ENCODE peak calls at places on chromosomes 4 and X, in four cellular contexts. J, B, O and U are unnamed samples.

GRCh38 chr4:7159923-7160322 is 32.4 kb upstream of the SORCS2 start:
- DNase-seq in J (peak), O (no peak), B (no peak), U (no peak)

GRCh38 chr4:14855719-14856075 is 146.6 kb upstream of the CPEB2 start:
- DNase-seq in O (no peak), J (no peak), B (no peak), U (no peak)

GRCh38 chr4:109214622-109215350 is 87.7 kb downstream of the COL25A1 start:
- DNase-seq in J (no peak), O (peak), B (no peak), U (no peak)

GRCh38 chrX:24515447-24515846 is 50.4 kb downstream of the PDK3 start:
- DNase-seq in B (no peak), O (peak), J (no peak), U (no peak)

GRCh38 chr4:108979754-108980153 is 216.9 kb upstream of the ETNPPL start:
- DNase-seq in J (no peak), O (no peak), B (no peak), U (no peak)

GRCh38 chrX:63657821-63658220 is 127.2 kb downstream of the ARHGEF9 start:
- DNase-seq in B (no peak), J (no peak), O (peak), U (no peak)

GRCh38 chrX:85611926-85612325 is 232.5 kb upstream of the POF1B start:
- DNase-seq in J (no peak), B (no peak), O (peak), U (peak)

GRCh38 chrX:2682582-2683177 is 8.4 kb upstream of the CD99 start:
- DNase-seq in J (no peak), B (no peak), O (no peak), U (no peak)

GRCh38 chr4:26463386-26463785 is 26.9 kb downstream of the CCKAR start:
- DNase-seq in B (no peak), J (no peak), O (no peak), U (no peak)

GRCh38 chrX:16033336-16033735 is 90.0 kb upstream of the GRPR start:
- DNase-seq in B (no peak), O (no peak), J (no peak), U (no peak)

GRCh38 chr4:1603413-1604135 is 80.5 kb downstream of the FAM53A start:
- DNase-seq in J (peak), B (no peak), O (no peak), U (no peak)

GRCh38 chr4:110020681-110021443 is 108.2 kb downstream of the EGF start:
- DNase-seq in J (no peak), O (no peak), B (no peak), U (no peak)

GRCh38 chr4:65416875-65417274 is 253.4 kb downstream of the EPHA5 start:
- DNase-seq in B (no peak), O (peak), J (no peak), U (no peak)

GRCh38 chr4:105061720-105062119 is 85.0 kb upstream of the TET2 start:
- DNase-seq in O (peak), J (no peak), B (peak), U (no peak)

GRCh38 chrX:133561251-133561650 is 146.0 kb upstream of the GPC4 start:
- DNase-seq in J (no peak), B (no peak), O (peak), U (no peak)

GRCh38 chr4:119110121-119110520 is 25.5 kb upstream of the MYOZ2 start:
- DNase-seq in O (no peak), J (no peak), B (no peak), U (no peak)

GRCh38 chrX:24506082-24506481 is 41.0 kb downstream of the PDK3 start:
- DNase-seq in O (no peak), J (no peak), B (peak), U (no peak)

GRCh38 chrX:110415440-110416167 is 57.0 kb downstream of the RTL9 start:
- DNase-seq in O (peak), J (no peak), B (no peak), U (no peak)

GRCh38 chr4:32037391-32037790 is 1317.2 kb downstream of the PCDH7 start:
- DNase-seq in J (no peak), B (no peak), O (no peak), U (no peak)

DNA sequence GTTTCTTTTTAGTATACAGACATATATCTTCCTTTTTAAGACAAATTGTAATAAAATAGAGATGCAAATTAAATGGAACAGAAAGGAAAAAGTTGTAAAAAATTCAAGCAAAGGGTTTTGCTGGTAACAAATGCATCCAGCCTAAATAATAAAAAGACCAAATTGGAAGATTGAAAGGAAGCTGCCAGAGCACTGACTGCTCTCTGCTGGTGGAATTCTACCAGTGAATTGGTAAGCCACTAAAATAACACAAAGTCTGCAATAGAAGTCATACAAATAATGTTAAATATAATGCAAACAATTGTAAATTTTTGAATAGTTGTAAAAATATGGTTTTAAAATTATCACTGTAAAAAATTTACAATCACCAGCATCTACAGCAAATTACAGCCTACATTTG is 1322.3 kb downstream of the PCDH7 start:
- DNase-seq in B (no peak), J (no peak), O (no peak), U (no peak)
- TF ChIP-seq CTCF in B (no peak), J (no peak), O (no peak), U (no peak)

GRCh38 chrX:80246273-80246672 is 174.0 kb upstream of the TENT5D start:
- DNase-seq in J (no peak), B (no peak), O (no peak), U (no peak)
- TF ChIP-seq CTCF in J (no peak), B (no peak), O (no peak), U (no peak)

GRCh38 chr4:4666187-4666586 is 124.3 kb upstream of the STX18 start:
- DNase-seq in O (no peak), B (no peak), J (no peak), U (no peak)

GRCh38 chr4:4667643-4668081 is 125.8 kb upstream of the STX18 start:
- DNase-seq in O (no peak), B (no peak), J (no peak), U (no peak)

GRCh38 chr4:4664234-4664633 is 122.4 kb upstream of the STX18 start:
- DNase-seq in J (no peak), O (no peak), B (no peak), U (no peak)

GRCh38 chr4:4668355-4669210 is 126.7 kb upstream of the STX18 start:
- DNase-seq in O (no peak), J (no peak), B (peak), U (no peak)

DNA sequence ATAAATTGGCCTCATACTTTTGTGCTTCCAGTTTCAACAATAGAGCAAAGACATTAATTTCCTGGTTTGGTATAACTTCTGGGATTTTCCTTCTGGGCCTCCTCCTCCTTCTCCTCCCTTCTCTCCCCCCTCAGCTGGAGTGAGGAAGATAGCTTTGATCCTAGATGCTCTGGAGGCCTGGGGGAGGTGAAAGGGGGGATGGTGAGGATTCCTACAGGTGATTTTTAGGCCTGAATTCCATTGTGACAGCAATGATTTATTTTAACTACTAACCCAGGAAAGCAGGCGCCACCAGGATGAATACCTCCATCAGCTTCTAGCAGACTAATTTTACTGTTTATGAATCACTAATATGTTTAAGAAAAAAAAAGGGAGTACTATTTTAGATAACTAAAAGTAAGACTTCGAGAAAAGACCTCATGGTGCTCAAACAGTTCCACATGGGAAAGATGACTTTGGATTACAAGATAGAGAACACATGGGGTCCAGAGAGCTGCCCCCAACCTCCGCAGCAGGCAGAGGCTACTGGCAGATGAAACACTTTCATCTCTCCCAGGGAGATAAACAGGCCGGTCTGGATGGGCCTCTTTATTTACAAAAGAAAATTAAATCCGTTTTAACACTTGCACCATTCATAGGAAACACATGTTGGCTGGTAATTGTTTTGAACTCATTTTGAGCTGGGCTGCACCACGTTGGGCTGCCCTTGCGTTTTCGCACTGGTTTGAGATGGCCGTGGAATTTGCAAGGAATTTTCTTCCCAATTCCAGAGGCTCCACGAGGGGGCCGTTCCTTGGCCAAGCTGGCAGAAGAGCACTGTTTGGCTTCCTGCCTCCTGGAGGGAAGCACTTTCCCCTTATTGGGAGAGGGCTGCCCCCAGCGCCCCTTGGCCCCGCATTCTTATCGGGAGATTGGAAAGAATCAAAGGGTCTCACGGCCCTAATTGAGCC is 125.1 kb upstream of the STX18 start:
- DNase-seq in B (no peak), J (no peak), O (no peak), U (no peak)
- TF ChIP-seq CTCF in B (no peak), J (no peak), O (peak), U (no peak)

DNA sequence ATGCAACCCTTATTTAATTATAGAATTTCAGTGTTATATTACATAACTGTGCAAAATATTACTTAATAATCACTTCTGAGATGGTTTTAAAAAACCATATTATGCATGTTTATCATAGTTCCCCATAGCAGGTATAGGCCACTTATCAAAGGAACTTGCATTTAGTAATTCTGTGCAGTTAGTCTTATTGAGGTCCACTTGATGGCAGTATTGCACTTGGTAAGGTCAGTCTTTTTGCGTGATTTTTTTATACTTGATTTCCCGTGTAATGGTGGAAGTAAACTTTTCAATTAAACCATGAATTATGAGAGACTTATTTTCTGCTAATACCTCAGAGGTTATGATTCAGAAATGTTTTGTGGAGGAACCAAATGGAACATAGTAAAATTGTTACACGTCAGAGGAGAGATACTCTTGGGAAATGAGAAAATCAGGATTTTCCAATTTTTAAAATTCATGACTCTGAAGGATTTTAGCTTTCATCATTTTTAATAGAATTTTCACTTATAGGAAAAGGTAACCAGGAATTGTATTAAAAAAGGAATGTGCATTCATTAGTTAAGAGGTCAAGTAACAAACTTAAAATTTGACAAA is 230.0 kb downstream of the CCSER1 start:
- DNase-seq in O (peak), B (no peak), J (no peak), U (peak)
- TF ChIP-seq CTCF in O (peak), B (peak), J (peak), U (peak)

GRCh38 chr4:107736924-107737448 is 17.0 kb upstream of the PAPSS1 start:
- DNase-seq in O (peak), B (no peak), J (no peak), U (peak)

GRCh38 chr4:107733431-107733925 is 13.4 kb upstream of the PAPSS1 start:
- DNase-seq in J (no peak), B (no peak), O (no peak), U (no peak)

GRCh38 chr4:107736037-107736436 is 16.0 kb upstream of the PAPSS1 start:
- DNase-seq in B (no peak), O (no peak), J (no peak), U (peak)

GRCh38 chr4:107737470-107737869 is 17.4 kb upstream of the PAPSS1 start:
- DNase-seq in B (no peak), O (no peak), J (no peak), U (no peak)

GRCh38 chr4:107734120-107734519 is 14.1 kb upstream of the PAPSS1 start:
- DNase-seq in B (no peak), J (no peak), O (no peak), U (peak)
- TF ChIP-seq CTCF in B (peak), J (no peak), O (peak), U (no peak)

DNA sequence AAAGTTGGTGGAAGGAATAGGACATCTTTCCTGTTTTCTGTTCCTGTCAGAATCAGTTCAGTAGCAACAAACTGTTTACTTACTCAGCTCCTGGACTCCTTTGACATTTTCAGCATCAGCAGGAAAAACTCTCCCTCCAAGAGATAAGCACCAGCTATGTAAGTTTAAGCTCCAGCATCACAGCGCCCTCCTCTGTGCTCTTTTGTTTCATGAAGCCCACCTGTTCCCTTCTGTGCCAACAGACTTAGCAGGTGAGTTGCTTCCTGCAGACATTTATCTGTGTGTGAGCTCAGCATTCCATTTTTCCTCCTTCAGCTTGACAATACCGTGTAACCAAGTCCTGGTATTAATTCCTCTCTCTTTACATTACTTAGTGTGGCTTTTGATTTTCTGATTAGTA is 644.1 kb upstream of the AGA start:
- DNase-seq in J (no peak), B (no peak), O (no peak), U (no peak)
- TF ChIP-seq CTCF in J (no peak), B (no peak), O (no peak), U (no peak)